ENCODE peak calls at places on chromosome 12, in four cellular contexts. One of them, this sample, is unnamed.
A peak's percentile ranks its signal among the peaks of the same experiment; 100 is the strongest.

GRCh38 chr12:23083267-23083666 is 458.3 kb downstream of the ETNK1 start:
- DNase-seq in mucosa of gallbladder: no peak
- DNase-seq in occipital lobe: no peak
- DNase-seq in neuronal stem cell: no peak
- DNase-seq in this sample: no peak

GRCh38 chr12:25269701-25270100 is 19.0 kb upstream of the KRAS start:
- DNase-seq in mucosa of gallbladder: no peak
- DNase-seq in occipital lobe: no peak
- DNase-seq in neuronal stem cell: no peak
- DNase-seq in this sample: no peak

GRCh38 chr12:106753526-106753925 is 21.0 kb upstream of the RIC8B start:
- DNase-seq in mucosa of gallbladder: no peak
- DNase-seq in occipital lobe: no peak
- DNase-seq in neuronal stem cell: no peak
- DNase-seq in this sample: peak; percentile 47

GRCh38 chr12:31868980-31869379 is 90.2 kb upstream of the RESF1 start:
- DNase-seq in mucosa of gallbladder: peak; percentile 78
- DNase-seq in occipital lobe: no peak
- DNase-seq in neuronal stem cell: no peak
- DNase-seq in this sample: no peak

GRCh38 chr12:75635606-75636444 is 124.4 kb upstream of the KRR1 start:
- DNase-seq in mucosa of gallbladder: no peak
- DNase-seq in occipital lobe: no peak
- DNase-seq in neuronal stem cell: no peak
- DNase-seq in this sample: no peak

GRCh38 chr12:102756564-102756963 is 160.5 kb downstream of the PAH start:
- DNase-seq in mucosa of gallbladder: no peak
- DNase-seq in occipital lobe: no peak
- DNase-seq in neuronal stem cell: no peak
- DNase-seq in this sample: no peak

GRCh38 chr12:4157122-4157521 is 116.4 kb upstream of the CCND2 start:
- DNase-seq in mucosa of gallbladder: no peak
- DNase-seq in occipital lobe: no peak
- DNase-seq in neuronal stem cell: no peak
- DNase-seq in this sample: no peak

GRCh38 chr12:91109148-91109564 is 2.1 kb downstream of the LUM start:
- DNase-seq in mucosa of gallbladder: peak; percentile 70
- DNase-seq in occipital lobe: no peak
- DNase-seq in neuronal stem cell: peak; percentile 51
- DNase-seq in this sample: peak; percentile 29

GRCh38 chr12:104763163-104763805 is 194.8 kb downstream of the SLC41A2 start:
- DNase-seq in mucosa of gallbladder: no peak
- DNase-seq in occipital lobe: no peak
- DNase-seq in neuronal stem cell: no peak
- DNase-seq in this sample: no peak

GRCh38 chr12:12365931-12366431 is 9.1 kb downstream of the BORCS5 start:
- DNase-seq in mucosa of gallbladder: no peak
- DNase-seq in occipital lobe: no peak
- DNase-seq in neuronal stem cell: no peak
- DNase-seq in this sample: no peak

GRCh38 chr12:73935817-73936216 is 601.8 kb upstream of the ATXN7L3B start:
- DNase-seq in mucosa of gallbladder: no peak
- DNase-seq in occipital lobe: no peak
- DNase-seq in neuronal stem cell: no peak
- DNase-seq in this sample: no peak

GRCh38 chr12:54605138-54605970 is 16.9 kb upstream of the PPP1R1A start:
- DNase-seq in mucosa of gallbladder: no peak
- DNase-seq in occipital lobe: no peak
- DNase-seq in neuronal stem cell: no peak
- DNase-seq in this sample: no peak

GRCh38 chr12:91139981-91140659 is 28.8 kb upstream of the LUM start:
- DNase-seq in mucosa of gallbladder: no peak
- DNase-seq in occipital lobe: no peak
- DNase-seq in neuronal stem cell: no peak
- DNase-seq in this sample: no peak

GRCh38 chr12:90618606-90619005 is 336.4 kb downstream of the CCER1 start:
- DNase-seq in mucosa of gallbladder: no peak
- DNase-seq in occipital lobe: no peak
- DNase-seq in neuronal stem cell: no peak
- DNase-seq in this sample: no peak

GRCh38 chr12:54431911-54432814 is 13.1 kb upstream of the ITGA5 start:
- DNase-seq in mucosa of gallbladder: no peak
- DNase-seq in occipital lobe: no peak
- DNase-seq in neuronal stem cell: no peak
- DNase-seq in this sample: peak; percentile 60

GRCh38 chr12:25864287-25864686 is 94.2 kb upstream of the RASSF8 start:
- DNase-seq in mucosa of gallbladder: no peak
- DNase-seq in occipital lobe: no peak
- DNase-seq in neuronal stem cell: no peak
- DNase-seq in this sample: no peak

GRCh38 chr12:121792607-121793500 is 634 bp downstream of the RHOF start:
- DNase-seq in mucosa of gallbladder: no peak
- DNase-seq in occipital lobe: no peak
- DNase-seq in neuronal stem cell: no peak
- DNase-seq in this sample: peak; percentile 64

GRCh38 chr12:54038760-54039414 is 6.0 kb downstream of the HOXC5 start:
- DNase-seq in mucosa of gallbladder: no peak
- DNase-seq in occipital lobe: no peak
- DNase-seq in neuronal stem cell: no peak
- DNase-seq in this sample: no peak

GRCh38 chr12:26452511-26452910 is 257.1 kb downstream of the SSPN start:
- DNase-seq in mucosa of gallbladder: no peak
- DNase-seq in occipital lobe: no peak
- DNase-seq in neuronal stem cell: no peak
- DNase-seq in this sample: no peak

GRCh38 chr12:96399919-96400630 is at the start of gene CDK17:
- DNase-seq in mucosa of gallbladder: peak; percentile 89
- DNase-seq in occipital lobe: peak; percentile 79
- DNase-seq in neuronal stem cell: peak; percentile 77
- DNase-seq in this sample: peak; percentile 79

GRCh38 chr12:132363661-132364347 is 34.4 kb upstream of the GALNT9 start:
- DNase-seq in mucosa of gallbladder: no peak
- DNase-seq in occipital lobe: no peak
- DNase-seq in neuronal stem cell: no peak
- DNase-seq in this sample: no peak

GRCh38 chr12:58387199-58387598 is 445.8 kb downstream of the ATP23 start:
- DNase-seq in mucosa of gallbladder: no peak
- DNase-seq in occipital lobe: no peak
- DNase-seq in neuronal stem cell: no peak
- DNase-seq in this sample: no peak

GRCh38 chr12:52054838-52055741 is 3.8 kb downstream of the NR4A1 start:
- DNase-seq in mucosa of gallbladder: no peak
- DNase-seq in occipital lobe: no peak
- DNase-seq in neuronal stem cell: no peak
- DNase-seq in this sample: no peak

GRCh38 chr12:122850695-122851350 is 15.6 kb downstream of the HIP1R start:
- DNase-seq in mucosa of gallbladder: no peak
- DNase-seq in occipital lobe: no peak
- DNase-seq in neuronal stem cell: no peak
- DNase-seq in this sample: no peak

GRCh38 chr12:6961278-6961694 is 9.2 kb downstream of the PHB2 start:
- DNase-seq in mucosa of gallbladder: peak; percentile 64
- DNase-seq in occipital lobe: peak; percentile 37
- DNase-seq in neuronal stem cell: no peak
- DNase-seq in this sample: peak; percentile 85

GRCh38 chr12:100295764-100296555 is 29.0 kb downstream of the SCYL2 start:
- DNase-seq in mucosa of gallbladder: no peak
- DNase-seq in occipital lobe: no peak
- DNase-seq in neuronal stem cell: no peak
- DNase-seq in this sample: no peak

GRCh38 chr12:119804011-119804641 is 73.0 kb downstream of the CIT start:
- DNase-seq in mucosa of gallbladder: peak; percentile 58
- DNase-seq in occipital lobe: peak; percentile 69
- DNase-seq in neuronal stem cell: peak; percentile 68
- DNase-seq in this sample: no peak

GRCh38 chr12:109981311-109981710 is 14.9 kb downstream of the GIT2 start:
- DNase-seq in mucosa of gallbladder: no peak
- DNase-seq in occipital lobe: no peak
- DNase-seq in neuronal stem cell: no peak
- DNase-seq in this sample: no peak

GRCh38 chr12:39586811-39587210 is 32.8 kb downstream of the ABCD2 start:
- DNase-seq in mucosa of gallbladder: no peak
- DNase-seq in occipital lobe: no peak
- DNase-seq in neuronal stem cell: no peak
- DNase-seq in this sample: no peak

GRCh38 chr12:16421806-16422205 is 74.4 kb downstream of the MGST1 start:
- DNase-seq in mucosa of gallbladder: no peak
- DNase-seq in occipital lobe: no peak
- DNase-seq in neuronal stem cell: no peak
- DNase-seq in this sample: no peak

GRCh38 chr12:89414851-89415250 is 62.5 kb upstream of the DUSP6 start:
- DNase-seq in mucosa of gallbladder: no peak
- DNase-seq in occipital lobe: no peak
- DNase-seq in neuronal stem cell: no peak
- DNase-seq in this sample: no peak

GRCh38 chr12:22722081-22722480 is 97.1 kb downstream of the ETNK1 start:
- DNase-seq in mucosa of gallbladder: no peak
- DNase-seq in occipital lobe: no peak
- DNase-seq in neuronal stem cell: no peak
- DNase-seq in this sample: no peak

GRCh38 chr12:79186506-79186905 is 321.9 kb downstream of the SYT1 start:
- DNase-seq in mucosa of gallbladder: no peak
- DNase-seq in occipital lobe: no peak
- DNase-seq in neuronal stem cell: no peak
- DNase-seq in this sample: no peak

GRCh38 chr12:60324746-60325145 is 728.9 kb downstream of the SLC16A7 start:
- DNase-seq in mucosa of gallbladder: no peak
- DNase-seq in occipital lobe: no peak
- DNase-seq in neuronal stem cell: no peak
- DNase-seq in this sample: no peak

GRCh38 chr12:128797119-128798118 is 26.3 kb downstream of the SLC15A4 start:
- DNase-seq in mucosa of gallbladder: no peak
- DNase-seq in occipital lobe: no peak
- DNase-seq in neuronal stem cell: no peak
- DNase-seq in this sample: no peak

GRCh38 chr12:49094966-49095365 is 365 bp upstream of the DHH start:
- DNase-seq in mucosa of gallbladder: no peak
- DNase-seq in occipital lobe: no peak
- DNase-seq in neuronal stem cell: no peak
- DNase-seq in this sample: no peak

GRCh38 chr12:100043657-100044056 is 58.9 kb upstream of the ANKS1B start:
- DNase-seq in mucosa of gallbladder: no peak
- DNase-seq in occipital lobe: no peak
- DNase-seq in neuronal stem cell: no peak
- DNase-seq in this sample: no peak

GRCh38 chr12:104750061-104750460 is 208.0 kb downstream of the SLC41A2 start:
- DNase-seq in mucosa of gallbladder: peak; percentile 43
- DNase-seq in occipital lobe: no peak
- DNase-seq in neuronal stem cell: no peak
- DNase-seq in this sample: no peak